ENCODE peak calls at places on chromosomes 4 and X, in eight cellular contexts. R is cardiac muscle cell; M is astrocyte; V is ovary; N is GM23248; Z is transverse colon; B is CD8-positive, alpha-beta memory T cell; T is heart left ventricle. L is an unnamed sample. For H3K36me3 and H3K4me1, the result is how much of the 10 kb centered on the place peaks cover.

GRCh38 chr4:13478707-13479106 is 5.4 kb downstream of the RAB28 start:
- DNase-seq in M (no peak), V (no peak), Z (no peak), N (no peak), T (no peak), R (no peak), B (no peak), L (no peak)

GRCh38 chr4:3514806-3515421 is 17.3 kb downstream of the LRPAP1 start:
- DNase-seq in M (no peak), Z (no peak), B (no peak), V (no peak), T (peak), R (no peak), N (no peak), L (peak)

GRCh38 chr4:125985856-125986255 is 671.1 kb downstream of the FAT4 start:
- DNase-seq in N (no peak), B (no peak), V (no peak), M (peak), T (no peak), Z (no peak), R (peak), L (no peak)

GRCh38 chrX:110394653-110395052 is 36.0 kb downstream of the RTL9 start:
- DNase-seq in N (peak), M (peak), R (peak), Z (no peak), V (no peak), T (no peak), B (no peak), L (no peak)

GRCh38 chr4:5685296-5685695 is 23.1 kb downstream of the EVC2 start:
- DNase-seq in N (no peak), M (no peak), R (no peak), B (no peak), Z (no peak), V (no peak), T (no peak), L (no peak)

GRCh38 chr4:139898293-139898692 is 232.7 kb downstream of the MGST2 start:
- DNase-seq in T (no peak), R (no peak), N (no peak), V (no peak), M (no peak), Z (no peak), B (no peak), L (no peak)

GRCh38 chrX:115029869-115030564 is 12.6 kb upstream of the IL13RA2 start:
- DNase-seq in T (no peak), M (no peak), N (no peak), Z (no peak), R (peak), B (no peak), V (no peak), L (no peak)

GRCh38 chr4:55346851-55347255 is 811 bp downstream of the SRD5A3 start:
- DNase-seq in R (no peak), V (no peak), N (no peak), M (no peak), Z (peak), B (no peak), T (no peak), L (no peak)

GRCh38 chrX:12352922-12353321 is 214.6 kb downstream of the FRMPD4 start:
- DNase-seq in N (no peak), M (no peak), B (no peak), V (no peak), R (no peak), T (no peak), Z (no peak), L (no peak)

GRCh38 chr4:163332526-163333405 is at the start of gene NPY1R:
- DNase-seq in V (peak), B (no peak), N (peak), M (peak), T (peak), R (peak), Z (peak), L (peak)
- H3K36me3 ChIP-seq in V (under half), B (under half), N (under half), M (under half), T (under half), R (under half), Z (under half), L (under half)

GRCh38 chrX:140229187-140229586 is 263.9 kb upstream of the CXorf66 start:
- DNase-seq in B (no peak), M (peak), R (no peak), V (no peak), Z (no peak), T (no peak), N (no peak), L (no peak)
- H3K4me1 ChIP-seq in B (under half), M (under half), R (under half), V (under half), Z (under half), T (under half), N (under half), L (under half)

DNA sequence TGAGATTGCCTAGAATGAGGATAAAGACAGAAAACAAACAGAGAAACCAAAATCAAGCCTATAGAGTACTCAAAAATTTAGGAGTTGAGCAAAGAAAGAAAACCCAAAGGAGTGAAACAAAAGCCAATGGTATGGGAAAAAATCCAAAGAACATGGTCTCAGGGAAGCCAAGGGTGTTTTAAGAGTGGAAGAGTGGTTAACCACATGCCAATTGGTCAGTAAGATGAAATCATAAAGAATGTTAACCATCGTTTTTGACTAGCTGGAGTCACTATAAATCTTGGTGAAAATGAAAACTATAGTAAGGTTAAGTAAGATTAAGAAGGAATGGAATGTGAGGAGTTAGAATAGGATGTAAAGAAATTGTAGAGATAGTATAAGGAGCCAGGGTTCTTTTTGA is 64.7 kb upstream of the RPL34 start:
- DNase-seq in M (peak), T (no peak), N (no peak), Z (no peak), R (no peak), V (no peak), B (no peak), L (no peak)
- H3K27ac ChIP-seq in M (no peak), T (no peak), N (no peak), Z (no peak), R (no peak), V (no peak), B (no peak), L (no peak)

DNA sequence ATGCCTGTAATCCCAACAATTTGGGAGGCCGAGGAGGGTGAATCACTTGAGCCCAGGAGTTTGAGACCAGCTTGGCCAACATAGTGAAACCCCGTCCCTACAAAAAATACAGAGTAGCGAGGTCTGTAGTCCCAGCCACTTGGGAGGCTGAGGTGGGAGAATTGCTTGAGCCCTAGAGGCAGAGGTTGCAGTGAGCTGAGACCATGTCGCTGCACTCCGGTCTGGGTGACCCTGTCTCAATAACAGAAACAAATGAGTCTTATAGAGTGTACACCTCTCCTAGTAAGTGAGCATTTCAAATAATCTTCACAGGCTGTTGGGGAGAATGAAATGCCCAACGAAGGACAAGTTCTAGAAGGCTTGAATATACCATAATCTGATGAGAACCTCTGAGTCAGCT is 5.5 kb downstream of the UCHL1 start:
- DNase-seq in T (no peak), N (no peak), R (no peak), Z (no peak), M (no peak), V (no peak), B (no peak), L (no peak)
- H3K36me3 ChIP-seq in T (under half), N (under half), R (under half), Z (under half), M (half or more), V (under half), B (under half), L (under half)

L was measured in kidney.